ENCODE peak calls at places on chromosomes 12 and 14, in six cellular contexts. Z is neuronal stem cell, Q is PC-3, B is IMR-90, T is GM23248, S is endodermal cell. J is an unnamed sample. For H3K36me3, the result is how much of the 10 kb centered on the place peaks cover.

GRCh38 chr12:67211029-67211428 is 58.1 kb upstream of the CAND1 start:
- DNase-seq in B (no peak), T (no peak), Q (no peak), Z (no peak), S (no peak), J (no peak)

GRCh38 chr12:25135531-25136154 is 59.3 kb downstream of the DNAI7 start:
- DNase-seq in B (no peak), T (no peak), Q (no peak), S (peak), Z (no peak), J (no peak)

GRCh38 chr12:72368719-72369505 is 96.7 kb downstream of the TRHDE start:
- DNase-seq in B (peak), Q (no peak), S (no peak), T (no peak), Z (no peak), J (no peak)

GRCh38 chr12:10276774-10277173 is 30.9 kb upstream of the KLRD1 start:
- DNase-seq in B (no peak), Q (no peak), S (no peak), Z (no peak), T (peak), J (no peak)

GRCh38 chr14:50000215-50001145 is 107.6 kb downstream of the ARF6 start:
- DNase-seq in T (peak), Z (no peak), Q (peak), S (peak), B (peak), J (peak)

GRCh38 chr14:75088153-75088552 is 18.7 kb downstream of the ZC2HC1C start:
- DNase-seq in Z (no peak), T (no peak), Q (no peak), B (no peak), S (no peak), J (no peak)

GRCh38 chr12:2295941-2296461 is 243.2 kb downstream of the CACNA1C start:
- DNase-seq in Z (no peak), S (peak), T (peak), Q (no peak), B (peak), J (no peak)

GRCh38 chr14:100584056-100585031 is 2.9 kb downstream of the BEGAIN start:
- DNase-seq in B (no peak), Q (no peak), Z (no peak), S (peak), T (no peak), J (no peak)

GRCh38 chr14:51862171-51862838 is 1.9 kb downstream of the GNG2 start:
- DNase-seq in Z (no peak), Q (no peak), S (no peak), T (peak), B (peak), J (no peak)

GRCh38 chr14:91144425-91145145 is 30.7 kb downstream of the DGLUCY start:
- DNase-seq in Z (no peak), Q (peak), S (no peak), B (peak), T (peak), J (peak)

GRCh38 chr14:97976861-97977260 is 1179.7 kb downstream of the VRK1 start:
- DNase-seq in Z (no peak), Q (no peak), S (no peak), B (no peak), T (no peak), J (no peak)

GRCh38 chr12:74317078-74317581 is 220.5 kb upstream of the ATXN7L3B start:
- DNase-seq in Z (peak), Q (peak), S (peak), T (no peak), B (no peak), J (peak)

GRCh38 chr12:124730455-124730932 is 133.2 kb downstream of the SCARB1 start:
- DNase-seq in Z (no peak), Q (peak), B (peak), T (peak), S (no peak), J (peak)

GRCh38 chr14:64060648-64061096 is 207.9 kb downstream of the SYNE2 start:
- DNase-seq in Z (peak), S (peak), B (no peak), T (peak), Q (peak), J (peak)

GRCh38 chr12:62834971-62835547 is 99.9 kb downstream of the PPM1H start:
- DNase-seq in B (peak), Z (peak), S (no peak), T (peak), Q (peak), J (no peak)

GRCh38 chr12:64797156-64797555 is 27.3 kb upstream of the TBC1D30 start:
- DNase-seq in Q (peak), T (no peak), S (no peak), Z (no peak), B (no peak), J (no peak)

GRCh38 chr14:69242311-69243224 is 17.4 kb upstream of the GALNT16 start:
- DNase-seq in B (peak), Z (peak), S (peak), Q (peak), T (peak), J (peak)

GRCh38 chr12:118238888-118239287 is 103.0 kb downstream of the PEBP1 start:
- DNase-seq in S (no peak), T (no peak), B (no peak), Q (no peak), Z (no peak), J (no peak)

GRCh38 chr12:118237908-118238307 is 102.0 kb downstream of the PEBP1 start:
- DNase-seq in B (peak), Q (peak), T (peak), S (no peak), Z (no peak), J (no peak)

DNA sequence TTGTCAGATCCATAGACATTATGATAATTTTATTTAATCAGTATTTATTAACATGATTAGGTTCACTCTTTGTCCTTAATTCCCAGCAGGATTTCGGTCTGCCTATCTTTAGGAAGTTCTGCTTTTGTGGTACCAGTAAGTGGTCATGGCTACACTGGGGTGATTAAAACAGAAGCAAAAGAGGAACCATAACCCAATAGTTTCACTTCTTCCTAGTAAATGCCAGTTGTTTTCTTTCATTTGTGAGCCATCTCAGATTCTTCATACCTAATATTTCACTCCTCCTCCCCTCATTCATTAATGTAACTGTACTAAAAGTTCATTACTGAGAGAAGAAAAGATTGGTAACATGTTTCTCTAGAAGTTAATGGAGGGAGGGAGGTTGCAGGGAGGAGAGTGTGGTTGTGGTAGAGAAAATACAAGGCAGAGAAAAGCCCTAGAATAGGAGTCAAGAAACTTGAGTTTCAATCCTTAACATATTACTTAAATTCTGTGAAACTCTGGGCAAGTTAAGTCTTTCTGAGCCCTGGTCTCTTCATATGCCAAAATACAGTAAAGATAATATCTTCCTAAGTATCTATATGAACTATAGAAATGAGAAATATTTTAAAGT is 101.2 kb downstream of the PEBP1 start:
- DNase-seq in T (no peak), B (no peak), Z (no peak), Q (no peak), S (no peak), J (no peak)
- H3K9ac ChIP-seq in T (no peak), B (no peak), Z (no peak), Q (no peak), S (no peak), J (no peak)

GRCh38 chr12:113936460-113936859 is 29.7 kb downstream of the RBM19 start:
- DNase-seq in Q (no peak), B (no peak), S (no peak), Z (no peak), T (no peak), J (no peak)

GRCh38 chr12:113935459-113935858 is 30.7 kb downstream of the RBM19 start:
- DNase-seq in T (no peak), Q (no peak), B (no peak), Z (no peak), S (no peak), J (peak)

GRCh38 chr12:113934060-113934829 is 31.9 kb downstream of the RBM19 start:
- DNase-seq in B (no peak), T (no peak), S (no peak), Q (no peak), Z (no peak), J (peak)

GRCh38 chr12:113933201-113933786 is 32.8 kb downstream of the RBM19 start:
- DNase-seq in T (peak), Q (no peak), Z (peak), B (peak), S (peak), J (no peak)

GRCh38 chr12:113934946-113935345 is 31.2 kb downstream of the RBM19 start:
- DNase-seq in T (no peak), Z (no peak), B (no peak), S (no peak), Q (no peak), J (no peak)
- H3K36me3 ChIP-seq in T (under half), Z (under half), B (under half), S (under half), Q (under half), J (under half)

GRCh38 chr12:57177354-57177753 is 29.9 kb upstream of the LRP1-AS start:
- DNase-seq in T (no peak), S (no peak), Z (no peak), Q (no peak), B (no peak), J (no peak)

GRCh38 chr12:57176846-57177245 is 29.4 kb upstream of the LRP1-AS start:
- DNase-seq in S (no peak), T (peak), B (no peak), Q (peak), Z (no peak), J (no peak)

GRCh38 chr12:57179331-57180086 is 32.1 kb upstream of the LRP1-AS start:
- DNase-seq in Q (no peak), B (no peak), S (no peak), T (no peak), Z (no peak), J (no peak)

GRCh38 chr12:57176139-57176477 is 28.7 kb upstream of the LRP1-AS start:
- DNase-seq in Z (no peak), Q (no peak), T (no peak), S (no peak), B (no peak), J (no peak)

DNA sequence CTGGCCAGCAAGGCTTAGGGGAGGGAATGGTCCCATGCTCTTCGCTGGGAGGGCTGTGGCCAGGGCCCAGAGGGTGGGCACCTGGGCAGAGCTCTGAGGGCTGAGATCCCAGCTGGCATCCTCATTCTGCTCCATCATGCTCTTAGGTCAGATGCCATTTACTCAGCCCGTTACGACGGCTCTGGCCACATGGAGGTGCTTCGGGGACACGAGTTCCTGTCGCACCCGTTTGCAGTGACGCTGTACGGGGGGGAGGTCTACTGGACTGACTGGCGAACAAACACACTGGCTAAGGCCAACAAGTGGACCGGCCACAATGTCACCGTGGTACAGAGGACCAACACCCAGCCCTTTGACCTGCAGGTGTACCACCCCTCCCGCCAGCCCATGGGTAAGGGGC is 30.8 kb upstream of the LRP1-AS start:
- DNase-seq in T (no peak), Z (no peak), Q (no peak), B (no peak), S (no peak), J (no peak)
- H3K9ac ChIP-seq in T (no peak), Z (no peak), Q (no peak), B (no peak), S (no peak), J (no peak)

GRCh38 chr14:104772707-104773504 is 20.0 kb downstream of the SIVA1 start:
- DNase-seq in Z (no peak), Q (no peak), B (no peak), S (no peak), T (no peak), J (no peak)

GRCh38 chr14:104773505-104774452 is 20.8 kb downstream of the SIVA1 start:
- DNase-seq in B (no peak), Z (no peak), Q (no peak), T (no peak), S (no peak), J (no peak)

GRCh38 chr14:104776481-104776880 is 19.1 kb downstream of the AKT1 start:
- DNase-seq in T (no peak), B (no peak), Q (no peak), S (no peak), Z (no peak), J (no peak)

GRCh38 chr14:104775073-104775489 is 20.5 kb downstream of the AKT1 start:
- DNase-seq in Z (no peak), B (no peak), Q (no peak), T (no peak), S (no peak), J (no peak)

GRCh38 chr14:104774453-104775072 is 21.0 kb downstream of the AKT1 start:
- DNase-seq in B (no peak), S (no peak), Q (no peak), T (no peak), Z (no peak), J (no peak)
- H3K36me3 ChIP-seq in B (half or more), S (half or more), Q (under half), T (under half), Z (half or more), J (under half)

DNA sequence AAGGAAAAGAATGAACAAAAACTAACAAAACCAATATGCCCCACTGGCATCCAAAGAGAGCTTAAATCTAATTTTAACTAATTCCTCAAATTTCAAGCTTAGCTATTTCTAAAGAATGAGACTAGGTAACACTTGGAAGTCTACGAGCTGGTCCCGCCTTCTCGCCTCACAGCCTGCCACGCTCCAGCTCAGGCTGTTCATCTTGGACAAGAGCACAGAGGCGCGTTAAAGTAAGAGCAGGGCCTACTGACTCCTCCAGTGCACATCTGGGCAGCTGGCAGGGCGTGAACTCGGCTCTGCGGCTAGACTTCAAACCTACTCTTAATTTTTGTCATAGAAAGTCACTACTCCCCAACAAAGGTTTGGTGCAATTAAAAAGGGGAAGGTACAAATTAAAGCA is 64.6 kb downstream of the DICER1 start:
- DNase-seq in B (no peak), Z (no peak), T (no peak), Q (no peak), S (no peak), J (no peak)
- H3K9ac ChIP-seq in B (no peak), Z (peak), T (no peak), Q (no peak), S (no peak), J (no peak)

GRCh38 chr14:58278177-58278576 is 20.2 kb upstream of the ARID4A start:
- DNase-seq in T (no peak), S (no peak), B (no peak), Q (no peak), Z (no peak), J (no peak)

GRCh38 chr14:58270628-58271027 is 26.0 kb downstream of the PSMA3 start:
- DNase-seq in Q (peak), Z (no peak), B (peak), T (no peak), S (no peak), J (no peak)

GRCh38 chr14:58272589-58273372 is 25.6 kb upstream of the ARID4A start:
- DNase-seq in B (peak), Z (no peak), T (peak), Q (peak), S (no peak), J (peak)

GRCh38 chr14:58276208-58276607 is 22.1 kb upstream of the ARID4A start:
- DNase-seq in S (no peak), Z (no peak), B (no peak), Q (no peak), T (no peak), J (no peak)

DNA sequence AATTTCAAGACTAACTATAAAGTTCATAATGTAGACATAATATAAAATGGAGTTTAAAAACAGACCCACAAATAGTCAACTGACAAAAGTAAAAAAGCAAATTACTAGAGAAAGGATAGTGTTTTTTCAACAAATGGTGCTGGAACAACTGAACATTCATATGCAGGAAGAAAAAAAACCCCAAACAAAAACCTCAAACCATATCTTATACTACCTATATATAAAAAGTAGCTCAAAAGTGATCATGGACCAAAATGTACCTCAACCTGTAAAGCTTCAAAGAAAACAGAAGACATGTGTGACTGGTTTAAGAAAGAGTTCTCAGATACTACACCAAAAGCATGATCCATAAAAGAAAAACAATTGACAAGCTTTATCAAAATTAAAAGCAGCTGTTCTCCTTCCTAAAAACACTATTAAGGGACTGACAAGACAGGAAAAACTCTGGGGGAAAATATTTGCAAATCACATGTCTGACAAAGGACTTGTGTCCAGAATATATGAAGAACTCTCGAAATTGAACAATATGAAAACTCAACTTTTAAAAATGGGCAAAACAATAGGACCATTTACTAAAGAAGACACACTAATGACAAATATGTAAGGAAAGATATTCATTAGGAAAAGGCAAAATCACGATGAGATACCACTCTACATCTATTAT is 22.7 kb upstream of the ARID4A start:
- DNase-seq in Z (no peak), B (no peak), Q (no peak), T (no peak), S (no peak), J (no peak)
- H3K36me3 ChIP-seq in Z (half or more), B (under half), Q (half or more), T (under half), S (half or more), J (under half)

DNA sequence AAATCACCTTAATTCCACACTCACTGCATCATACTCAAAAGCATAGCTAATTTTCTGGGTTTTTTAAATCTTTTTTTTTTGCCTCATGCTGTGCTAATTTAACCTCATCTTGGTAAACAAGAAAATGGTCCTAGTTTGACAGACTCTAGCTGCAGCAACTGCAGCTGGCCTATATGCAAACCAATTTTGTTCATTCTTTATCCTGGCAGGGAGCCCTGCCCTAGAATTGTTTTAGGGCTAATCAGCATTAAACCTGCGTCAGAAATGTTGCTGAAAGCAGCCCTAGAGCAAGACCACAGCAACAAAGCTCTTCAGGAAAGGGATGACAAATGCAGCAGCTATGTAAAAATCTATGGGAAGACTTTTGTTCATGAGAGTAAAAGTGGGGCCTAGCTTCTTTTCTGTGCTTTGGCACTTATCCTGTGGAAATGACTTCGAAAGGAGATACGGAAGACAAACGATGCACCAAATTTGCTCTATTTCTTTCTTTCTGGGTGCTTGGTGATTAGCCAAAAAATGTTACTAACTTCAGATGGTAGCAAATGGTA is 72.2 kb downstream of the DENND5B start:
- DNase-seq in Q (peak), B (peak), Z (peak), T (peak), S (peak), J (peak)
- H3K9ac ChIP-seq in Q (peak), B (peak), Z (no peak), T (peak), S (no peak), J (peak)